ENCODE peak calls at places on chromosomes 7 and 10, in ten cellular contexts. N is AG04450, O is stomach, M is substantia nigra, E is mammary epithelial cell, Q is mesendoderm, J is cardiac muscle cell, K is neuronal stem cell, D is HCT116, A is IMR-90. Z is an unnamed sample.

GRCh38 chr10:92242910-92243671 is 47.8 kb downstream of the CPEB3 start:
- DNase-seq in E (peak; percentile 66), A (peak; percentile 64), D (peak; percentile 58), M (peak; percentile 64), J (peak; percentile 78), N (no peak), O (peak; percentile 61), K (peak; percentile 44), Q (peak; percentile 87), Z (peak; percentile 69)

GRCh38 chr7:96827701-96828100 is 118.1 kb upstream of the SEM1 start:
- DNase-seq in E (no peak), N (no peak), D (no peak), K (no peak), Q (peak; percentile 41), J (no peak), O (no peak), A (no peak), M (no peak), Z (no peak)

GRCh38 chr10:28243923-28244322 is 58.9 kb downstream of the MPP7 start:
- DNase-seq in O (no peak), A (no peak), E (no peak), M (no peak), D (no peak), K (no peak), N (no peak), J (no peak), Q (no peak), Z (no peak)

GRCh38 chr10:9331583-9332008 is 1277.1 kb downstream of the GATA3 start:
- DNase-seq in M (no peak), Q (peak; percentile 30), K (peak; percentile 23), A (peak; percentile 65), N (peak; percentile 16), J (peak; percentile 73), E (peak; percentile 18), O (no peak), D (peak; percentile 19), Z (no peak)

GRCh38 chr10:124372906-124373305 is 45.8 kb downstream of the OAT start:
- DNase-seq in Q (no peak), D (no peak), A (no peak), K (no peak), O (no peak), E (no peak), M (no peak), N (no peak), J (no peak), Z (no peak)

GRCh38 chr10:5354068-5354467 is 10.7 kb upstream of the UCN3 start:
- DNase-seq in J (peak; percentile 20), D (no peak), O (no peak), A (no peak), N (no peak), Q (no peak), K (no peak), M (no peak), E (no peak), Z (no peak)

GRCh38 chr10:49756031-49756430 is 6.1 kb downstream of the OGDHL start:
- DNase-seq in O (no peak), K (no peak), E (no peak), A (no peak), M (no peak), N (no peak), D (no peak), J (no peak), Q (no peak), Z (no peak)

GRCh38 chr7:98922392-98923107 is 44.2 kb downstream of the TRRAP start:
- DNase-seq in J (peak; percentile 91), E (no peak), N (peak; percentile 41), Q (no peak), M (peak; percentile 10), O (peak; percentile 52), D (no peak), K (no peak), A (peak; percentile 76), Z (peak; percentile 60)

GRCh38 chr7:12102527-12102926 is 108.6 kb upstream of the TMEM106B start:
- DNase-seq in M (no peak), D (no peak), N (no peak), O (no peak), E (no peak), K (no peak), Q (no peak), J (no peak), A (no peak), Z (no peak)

GRCh38 chr10:132099701-132100481 is 34.1 kb downstream of the JAKMIP3 start:
- DNase-seq in J (no peak), Q (no peak), M (no peak), K (no peak), A (no peak), N (no peak), D (no peak), O (peak; percentile 13), E (no peak), Z (peak; percentile 46)

GRCh38 chr10:103731609-103732270 is 123.6 kb downstream of the SH3PXD2A start:
- DNase-seq in A (no peak), O (no peak), E (no peak), J (no peak), Q (no peak), N (no peak), M (no peak), K (no peak), D (no peak), Z (no peak)

DNA sequence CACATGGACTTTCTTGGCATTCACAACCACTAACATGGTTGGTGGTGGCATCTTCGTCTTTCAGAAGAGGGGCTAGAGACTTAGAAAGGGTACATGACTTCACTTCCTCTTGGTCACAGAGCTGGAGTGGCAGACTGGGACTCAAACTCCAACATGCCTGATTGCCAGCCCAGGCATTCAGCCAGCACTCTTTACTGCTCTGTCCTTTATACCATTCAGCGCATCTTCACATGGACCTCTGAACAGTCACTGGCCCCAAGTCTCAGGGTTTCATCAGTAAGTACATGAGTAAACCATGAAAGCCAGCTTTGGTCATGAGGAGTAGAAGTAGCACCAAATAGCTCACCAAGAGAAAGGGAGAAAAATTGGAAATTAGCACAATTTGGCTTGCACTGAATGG is 148.4 kb upstream of the KLF14 start:
- DNase-seq in E (no peak), A (no peak), O (no peak), D (no peak), N (no peak), Q (no peak), M (no peak), K (no peak), J (no peak), Z (no peak)
- H3K27ac ChIP-seq in E (no peak overlapping the region), A (peak overlapping the region; percentile 36), O (peak overlapping the region; percentile 58), D (peak overlapping the region; percentile 100), N (peak overlapping the region; percentile 39), Q (no peak overlapping the region), M (peak overlapping the region; percentile 71), K (no peak overlapping the region), J (no peak overlapping the region), Z (peak overlapping the region; percentile 21)

DNA sequence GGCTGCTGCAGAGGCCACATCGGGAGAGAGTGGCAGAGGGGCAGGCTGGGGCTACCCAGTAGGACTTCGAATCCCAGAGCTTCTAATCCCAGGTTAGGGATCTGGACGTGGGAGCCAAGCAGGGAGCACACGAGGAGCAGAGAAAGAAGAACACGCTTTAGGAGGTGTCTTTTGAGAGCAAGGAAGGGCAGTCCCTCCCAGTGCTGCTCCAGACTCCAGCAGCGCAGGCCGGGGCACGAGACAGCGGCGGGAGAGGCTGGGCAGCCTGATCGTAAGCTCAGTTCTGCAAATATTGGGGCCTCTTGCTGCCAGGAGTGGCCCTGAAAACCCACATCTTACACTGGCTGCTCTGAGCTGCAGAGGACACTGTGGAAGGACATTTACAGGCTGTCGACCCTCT is 75.9 kb downstream of the HIPK2 start:
- DNase-seq in K (no peak), Q (no peak), D (no peak), J (no peak), M (no peak), A (no peak), N (no peak), O (peak; percentile 30), E (no peak), Z (no peak)
- H3K27ac ChIP-seq in K (no peak overlapping the region), Q (no peak overlapping the region), D (no peak overlapping the region), J (peak overlapping the region; percentile 78), M (peak overlapping the region; percentile 84), A (no peak overlapping the region), N (no peak overlapping the region), O (peak overlapping the region; percentile 66), E (no peak overlapping the region), Z (peak overlapping the region; percentile 92)

GRCh38 chr10:50885097-50885859 is at the start of gene A1CF:
- DNase-seq in Q (no peak), A (no peak), J (no peak), K (no peak), N (no peak), D (no peak), O (no peak), E (no peak), M (no peak), Z (no peak)

GRCh38 chr10:50882540-50882983 is 2.9 kb downstream of the A1CF start:
- DNase-seq in E (no peak), O (no peak), K (no peak), D (no peak), A (no peak), J (no peak), M (no peak), N (no peak), Q (no peak), Z (no peak)

GRCh38 chr10:50884302-50884701 is 1.1 kb downstream of the A1CF start:
- DNase-seq in A (no peak), E (no peak), J (no peak), K (no peak), D (no peak), N (no peak), Q (no peak), M (no peak), O (no peak), Z (no peak)

GRCh38 chr10:50883624-50884023 is 1.8 kb downstream of the A1CF start:
- DNase-seq in D (no peak), N (no peak), A (no peak), Q (no peak), O (no peak), J (no peak), E (no peak), K (no peak), M (no peak), Z (no peak)
- H3K27ac ChIP-seq in D (no peak overlapping the region), N (no peak overlapping the region), A (no peak overlapping the region), Q (no peak overlapping the region), O (no peak overlapping the region), J (no peak overlapping the region), E (no peak overlapping the region), K (no peak overlapping the region), M (no peak overlapping the region), Z (no peak overlapping the region)

GRCh38 chr7:47407136-47407535 is 174.8 kb downstream of the TNS3 start:
- DNase-seq in E (no peak), N (no peak), M (no peak), O (peak; percentile 23), D (no peak), A (no peak), J (no peak), K (no peak), Q (no peak), Z (no peak)
- H3K27ac ChIP-seq in E (no peak overlapping the region), N (peak overlapping the region; percentile 11), M (no peak overlapping the region), O (peak overlapping the region; percentile 84), D (no peak overlapping the region), A (no peak overlapping the region), J (no peak overlapping the region), K (no peak overlapping the region), Q (no peak overlapping the region), Z (no peak overlapping the region)

Z was measured in right atrium auricular region.